ENCODE peak calls at places on chromosomes 12 and 14, in four cellular contexts. One of them, this sample, is unnamed. For H3K4me1 and H3K36me3, the result is how much of the 10 kb centered on the place peaks cover.

GRCh38 chr12:108310489-108310888 is 28.6 kb downstream of the CMKLR1 start:
- DNase-seq in transverse colon: no peak
- DNase-seq in lower lobe of right lung: no peak
- DNase-seq in body of pancreas: no peak
- DNase-seq in this sample: no peak

GRCh38 chr14:54840798-54841197 is 61.8 kb downstream of the GCH1 start:
- DNase-seq in transverse colon: no peak
- DNase-seq in lower lobe of right lung: no peak
- DNase-seq in body of pancreas: no peak
- DNase-seq in this sample: no peak

GRCh38 chr14:87231336-87232026 is 761.5 kb downstream of the GALC start:
- DNase-seq in transverse colon: no peak
- DNase-seq in lower lobe of right lung: no peak
- DNase-seq in body of pancreas: no peak
- DNase-seq in this sample: no peak

GRCh38 chr14:73472182-73473114 is 14.1 kb upstream of the NUMB start:
- DNase-seq in transverse colon: no peak
- DNase-seq in lower lobe of right lung: no peak
- DNase-seq in body of pancreas: no peak
- DNase-seq in this sample: no peak

GRCh38 chr12:111636209-111636928 is 37.3 kb upstream of the ATXN2 start:
- DNase-seq in transverse colon: peak
- DNase-seq in lower lobe of right lung: peak
- DNase-seq in body of pancreas: peak
- DNase-seq in this sample: peak

GRCh38 chr12:123951467-123951866 is 21.2 kb downstream of the CCDC92 start:
- DNase-seq in transverse colon: no peak
- DNase-seq in lower lobe of right lung: no peak
- DNase-seq in body of pancreas: no peak
- DNase-seq in this sample: no peak

GRCh38 chr12:119410396-119410795 is 75.9 kb downstream of the CCDC60 start:
- DNase-seq in transverse colon: no peak
- DNase-seq in lower lobe of right lung: no peak
- DNase-seq in body of pancreas: no peak
- DNase-seq in this sample: peak

GRCh38 chr14:96482986-96483385 is 19.2 kb upstream of the PAPOLA start:
- DNase-seq in transverse colon: no peak
- DNase-seq in lower lobe of right lung: no peak
- DNase-seq in body of pancreas: no peak
- DNase-seq in this sample: no peak

GRCh38 chr12:130166306-130166705 is 4.0 kb downstream of the FZD10 start:
- DNase-seq in transverse colon: no peak
- DNase-seq in lower lobe of right lung: no peak
- DNase-seq in body of pancreas: no peak
- DNase-seq in this sample: no peak

GRCh38 chr14:50967104-50967503 is 22.8 kb upstream of the PYGL start:
- DNase-seq in transverse colon: no peak
- DNase-seq in lower lobe of right lung: no peak
- DNase-seq in body of pancreas: no peak
- DNase-seq in this sample: no peak

GRCh38 chr12:124685689-124685993 is 118.2 kb upstream of the NCOR2 start:
- DNase-seq in transverse colon: no peak
- DNase-seq in lower lobe of right lung: no peak
- DNase-seq in body of pancreas: no peak
- DNase-seq in this sample: no peak

GRCh38 chr14:32724864-32725550 is 213.7 kb upstream of the NPAS3 start:
- DNase-seq in transverse colon: no peak
- DNase-seq in lower lobe of right lung: no peak
- DNase-seq in body of pancreas: no peak
- DNase-seq in this sample: no peak

GRCh38 chr12:110249716-110250225 is 31.3 kb upstream of the ATP2A2 start:
- DNase-seq in transverse colon: peak
- DNase-seq in lower lobe of right lung: no peak
- DNase-seq in body of pancreas: peak
- DNase-seq in this sample: no peak
- H3K4me1 ChIP-seq in transverse colon: half or more
- H3K4me1 ChIP-seq in lower lobe of right lung: under half
- H3K4me1 ChIP-seq in body of pancreas: half or more
- H3K4me1 ChIP-seq in this sample: half or more

DNA sequence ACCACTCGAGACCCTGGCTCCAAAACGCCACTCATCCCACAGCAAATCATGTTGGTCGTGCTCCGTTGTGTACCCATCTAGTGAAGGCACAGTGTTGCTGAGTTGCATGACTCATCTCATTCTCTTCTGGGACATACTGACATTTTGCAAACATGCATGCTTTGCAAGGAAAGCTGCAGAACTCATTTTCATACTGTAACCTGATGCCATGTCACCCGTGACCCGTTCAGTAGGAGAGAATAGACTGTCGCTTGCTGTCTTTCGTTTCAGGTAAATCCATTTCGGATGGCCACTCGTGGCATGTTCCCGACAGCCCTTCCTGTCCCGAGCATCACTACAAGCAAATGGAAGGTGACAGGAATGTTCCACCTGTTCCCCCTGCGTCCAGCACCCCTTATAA is 78.2 kb downstream of the ESR2 start:
- DNase-seq in transverse colon: no peak
- DNase-seq in lower lobe of right lung: no peak
- DNase-seq in body of pancreas: no peak
- DNase-seq in this sample: no peak
- H3K36me3 ChIP-seq in transverse colon: under half
- H3K36me3 ChIP-seq in lower lobe of right lung: half or more
- H3K36me3 ChIP-seq in body of pancreas: under half
- H3K36me3 ChIP-seq in this sample: under half

GRCh38 chr12:51954465-51955361 is 3.2 kb downstream of the ACVR1B start:
- DNase-seq in transverse colon: peak
- DNase-seq in lower lobe of right lung: no peak
- DNase-seq in body of pancreas: no peak
- DNase-seq in this sample: no peak
- H3K4me1 ChIP-seq in transverse colon: half or more
- H3K4me1 ChIP-seq in lower lobe of right lung: half or more
- H3K4me1 ChIP-seq in body of pancreas: half or more
- H3K4me1 ChIP-seq in this sample: under half

DNA sequence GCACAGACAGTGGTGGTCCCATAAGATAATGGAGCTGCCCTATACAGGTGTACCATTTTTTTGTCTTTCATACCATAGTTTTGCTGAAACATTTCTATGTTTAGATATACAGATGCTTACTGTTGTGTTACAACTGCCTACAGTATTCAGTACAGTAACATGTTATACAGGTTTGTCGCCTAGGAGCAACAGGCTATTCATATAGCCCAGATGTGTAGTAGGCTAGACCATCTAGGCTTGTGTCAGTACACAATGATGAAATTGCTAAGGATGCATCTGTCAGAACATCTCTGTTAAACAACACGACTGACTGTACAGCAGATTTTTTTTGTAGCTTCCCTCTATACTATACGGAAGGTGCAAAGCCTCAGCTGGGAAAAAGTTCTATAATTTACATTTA is 30.5 kb downstream of the RAD9B start:
- DNase-seq in transverse colon: no peak
- DNase-seq in lower lobe of right lung: no peak
- DNase-seq in body of pancreas: no peak
- DNase-seq in this sample: no peak
- H3K36me3 ChIP-seq in transverse colon: under half
- H3K36me3 ChIP-seq in lower lobe of right lung: under half
- H3K36me3 ChIP-seq in body of pancreas: under half
- H3K36me3 ChIP-seq in this sample: under half

DNA sequence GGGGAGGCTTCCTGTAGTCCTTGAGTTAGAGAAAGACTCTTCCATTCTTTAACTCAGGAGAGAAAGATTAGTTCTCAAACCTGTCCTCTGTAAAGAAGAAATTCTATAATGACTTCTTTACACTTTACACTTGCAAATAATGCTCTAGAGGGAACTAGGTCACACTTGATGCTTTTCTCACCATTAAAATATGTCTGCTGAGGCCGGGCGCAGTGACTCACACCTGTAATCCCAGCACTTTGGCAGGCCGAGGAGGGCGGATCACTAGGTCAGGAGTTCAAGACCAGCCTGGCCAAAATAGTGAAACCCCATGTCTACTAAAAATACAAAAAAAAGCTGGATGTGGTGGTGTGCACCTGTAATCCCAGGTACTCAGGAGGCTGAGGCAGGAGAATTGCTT is 6.3 kb downstream of the NTN4 start:
- DNase-seq in transverse colon: no peak
- DNase-seq in lower lobe of right lung: no peak
- DNase-seq in body of pancreas: no peak
- DNase-seq in this sample: no peak
- H3K4me1 ChIP-seq in transverse colon: under half
- H3K4me1 ChIP-seq in lower lobe of right lung: under half
- H3K4me1 ChIP-seq in body of pancreas: half or more
- H3K4me1 ChIP-seq in this sample: under half

GRCh38 chr14:91281346-91281745 is 36.8 kb upstream of the GPR68 start:
- DNase-seq in transverse colon: no peak
- DNase-seq in lower lobe of right lung: no peak
- DNase-seq in body of pancreas: no peak
- DNase-seq in this sample: no peak
- H3K36me3 ChIP-seq in transverse colon: under half
- H3K36me3 ChIP-seq in lower lobe of right lung: half or more
- H3K36me3 ChIP-seq in body of pancreas: under half
- H3K36me3 ChIP-seq in this sample: under half

This sample was measured in Caco-2.